ENCODE peak calls at places on chromosomes 4 and X, in six cellular contexts. P, N, H, S, J and R are unnamed samples.

GRCh38 chrX:96685205-96686099 is 810 bp downstream of the DIAPH2 start:
- DNase-seq in P (no peak), N (peak), H (no peak), S (no peak), J (peak), R (no peak)

GRCh38 chrX:131845201-131845600 is 177.9 kb upstream of the STK26 start:
- DNase-seq in P (no peak), N (no peak), H (no peak), S (no peak), J (no peak), R (no peak)

GRCh38 chr4:13455411-13455810 is 28.7 kb downstream of the RAB28 start:
- DNase-seq in P (no peak), N (no peak), H (no peak), S (no peak), J (no peak), R (no peak)

GRCh38 chr4:147837854-147838253 is 106.0 kb downstream of the ARHGAP10 start:
- DNase-seq in P (no peak), N (no peak), H (no peak), S (no peak), J (no peak), R (no peak)

GRCh38 chrX:119067023-119067739 is 5.6 kb upstream of the CT47C1 start:
- DNase-seq in P (peak), N (peak), H (peak), S (peak), J (peak), R (peak)

GRCh38 chr4:87941537-87942392 is 33.7 kb upstream of the SPP1 start:
- DNase-seq in P (no peak), N (no peak), H (no peak), S (no peak), J (no peak), R (no peak)

GRCh38 chr4:177699365-177700213 is 257.4 kb upstream of the AGA start:
- DNase-seq in P (no peak), N (no peak), H (no peak), S (no peak), J (no peak), R (no peak)

GRCh38 chr4:177005801-177006230 is 213.1 kb upstream of the VEGFC start:
- DNase-seq in P (peak), N (no peak), H (no peak), S (no peak), J (no peak), R (no peak)

GRCh38 chrX:1451251-1451675 is 1.4 kb downstream of the ASMTL start:
- DNase-seq in P (no peak), N (no peak), H (no peak), S (no peak), J (no peak), R (no peak)